ENCODE peak calls at places on chromosomes 7 and 10, in seven cellular contexts. O is transverse colon, P is stomach, W is coronary artery, X is GM23338, V is substantia nigra, I is colonic mucosa. C is an unnamed sample.

GRCh38 chr10:35754489-35754888 is 112.4 kb upstream of the FZD8 start:
- DNase-seq in O (no peak), P (no peak), W (no peak), X (no peak), V (no peak), I (no peak), C (no peak)

GRCh38 chr10:84296071-84296981 is 32.1 kb upstream of the CCSER2 start:
- DNase-seq in O (no peak), P (no peak), W (no peak), X (peak), V (no peak), I (no peak), C (no peak)

GRCh38 chr7:92914645-92915044 is 78.3 kb upstream of the CDK6 start:
- DNase-seq in O (no peak), P (no peak), W (no peak), X (no peak), V (no peak), I (no peak), C (no peak)

GRCh38 chr7:43006008-43006407 is 73.8 kb downstream of the MRPL32 start:
- DNase-seq in O (no peak), P (no peak), W (no peak), X (no peak), V (no peak), I (no peak), C (no peak)

GRCh38 chr7:114653391-114654088 is 238.9 kb downstream of the FOXP2 start:
- DNase-seq in O (no peak), P (no peak), W (no peak), X (no peak), V (no peak), I (no peak), C (no peak)

GRCh38 chr7:46654546-46655443 is 733.7 kb upstream of the IGFBP3 start:
- DNase-seq in O (no peak), P (no peak), W (no peak), X (no peak), V (no peak), I (no peak), C (no peak)

GRCh38 chr7:149558149-149558861 is 60.7 kb upstream of the ZNF746 start:
- DNase-seq in O (no peak), P (no peak), W (no peak), X (no peak), V (no peak), I (no peak), C (no peak)

GRCh38 chr10:110430369-110431273 is 67.1 kb upstream of the DUSP5 start:
- DNase-seq in O (peak), P (peak), W (no peak), X (no peak), V (no peak), I (no peak), C (peak)

GRCh38 chr10:13458107-13458761 is 70.6 kb downstream of the BEND7 start:
- DNase-seq in O (no peak), P (no peak), W (no peak), X (no peak), V (no peak), I (no peak), C (no peak)

GRCh38 chr10:17872191-17873091 is 63.3 kb downstream of the MRC1 start:
- DNase-seq in O (peak), P (no peak), W (no peak), X (peak), V (no peak), I (peak), C (no peak)

GRCh38 chr10:5684971-5685763 is 529 bp downstream of the TASOR2 start:
- DNase-seq in O (peak), P (peak), W (peak), X (peak), V (peak), I (peak), C (peak)

GRCh38 chr10:99536400-99537254 is 3.9 kb downstream of the NKX2-3 start:
- DNase-seq in O (peak), P (no peak), W (no peak), X (peak), V (no peak), I (no peak), C (no peak)

GRCh38 chr7:44740040-44740439 is 8.6 kb upstream of the ZMIZ2 start:
- DNase-seq in O (no peak), P (no peak), W (no peak), X (no peak), V (no peak), I (no peak), C (peak)

GRCh38 chr7:151410405-151411390 is 860 bp upstream of the WDR86 start:
- DNase-seq in O (no peak), P (no peak), W (no peak), X (peak), V (no peak), I (no peak), C (peak)

GRCh38 chr7:44073664-44074348 is 8.4 kb upstream of the PGAM2 start:
- DNase-seq in O (peak), P (peak), W (peak), X (peak), V (peak), I (peak), C (peak)

GRCh38 chr7:138105216-138105615 is 29.0 kb downstream of the AKR1D1 start:
- DNase-seq in O (no peak), P (no peak), W (no peak), X (peak), V (no peak), I (no peak), C (no peak)

GRCh38 chr10:116985611-116986010 is 19.4 kb downstream of the SHTN1 start:
- DNase-seq in O (no peak), P (no peak), W (no peak), X (no peak), V (no peak), I (no peak), C (no peak)

GRCh38 chr10:7756360-7756992 is 31.3 kb downstream of the KIN start:
- DNase-seq in O (peak), P (peak), W (no peak), X (peak), V (no peak), I (peak), C (no peak)

GRCh38 chr7:154304740-154305679 is 252.8 kb downstream of the DPP6 start:
- DNase-seq in O (no peak), P (no peak), W (no peak), X (no peak), V (no peak), I (no peak), C (no peak)

GRCh38 chr10:124040454-124040853 is 52.9 kb downstream of the CHST15 start:
- DNase-seq in O (no peak), P (no peak), W (no peak), X (no peak), V (no peak), I (no peak), C (peak)

GRCh38 chr10:109454691-109455090 is 468.6 kb downstream of the XPNPEP1 start:
- DNase-seq in O (no peak), P (no peak), W (no peak), X (no peak), V (no peak), I (no peak), C (no peak)

GRCh38 chr10:67306588-67307205 is 380.9 kb downstream of the LRRTM3 start:
- DNase-seq in O (no peak), P (no peak), W (no peak), X (peak), V (no peak), I (no peak), C (no peak)

GRCh38 chr7:143901360-143901709 is 641 bp downstream of the TCAF1 start:
- DNase-seq in O (peak), P (peak), W (no peak), X (no peak), V (no peak), I (peak), C (peak)

GRCh38 chr7:4962872-4963775 is 4.1 kb upstream of the MMD2 start:
- DNase-seq in O (no peak), P (no peak), W (no peak), X (no peak), V (no peak), I (no peak), C (peak)

GRCh38 chr7:107441576-107442422 is 28.1 kb upstream of the GPR22 start:
- DNase-seq in O (no peak), P (no peak), W (no peak), X (no peak), V (no peak), I (no peak), C (no peak)

GRCh38 chr7:2530076-2530967 is 10.7 kb downstream of the LFNG start:
- DNase-seq in O (peak), P (no peak), W (no peak), X (no peak), V (no peak), I (peak), C (peak)

GRCh38 chr7:38973760-38974159 is 3.9 kb upstream of the POU6F2 start:
- DNase-seq in O (no peak), P (no peak), W (no peak), X (peak), V (no peak), I (no peak), C (no peak)

DNA sequence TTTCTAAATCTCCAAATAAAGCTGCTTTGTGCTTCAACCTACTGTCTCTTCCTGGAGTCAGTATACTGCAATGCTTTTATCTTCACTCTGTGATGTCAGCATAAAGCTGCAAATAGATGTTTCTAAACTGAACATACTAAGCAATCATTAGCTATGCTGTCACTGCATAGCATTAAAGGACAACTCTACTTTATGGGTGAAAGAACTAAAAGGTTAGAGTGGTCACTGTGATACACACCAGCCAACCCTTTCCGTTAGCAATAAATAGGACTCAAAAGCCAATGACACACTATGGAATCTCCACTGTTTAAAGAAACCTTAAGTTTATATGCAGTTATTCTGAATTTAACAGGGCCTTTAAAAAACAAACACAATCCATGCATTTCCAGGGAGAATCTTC is 1.8 kb downstream of the CCDC186 start:
- DNase-seq in O (no peak), P (no peak), W (no peak), X (no peak), V (no peak), I (no peak), C (no peak)
- H3K27ac ChIP-seq in O (peak), P (peak), W (peak), X (no peak), V (no peak), I (peak), C (peak)

GRCh38 chr10:102420810-102421644 is at the start of gene FBXL15:
- DNase-seq in O (peak), P (peak), W (peak), X (peak), V (peak), I (peak), C (peak)

GRCh38 chr10:102419561-102420442 is 834 bp upstream of the FBXL15 start:
- DNase-seq in O (peak), P (peak), W (no peak), X (peak), V (peak), I (peak), C (peak)

GRCh38 chr10:102418612-102419560 is at the start of gene PSD:
- DNase-seq in O (no peak), P (no peak), W (no peak), X (peak), V (no peak), I (no peak), C (no peak)

GRCh38 chr10:102421645-102422585 is 1.3 kb downstream of the FBXL15 start:
- DNase-seq in O (peak), P (peak), W (no peak), X (peak), V (no peak), I (peak), C (peak)

GRCh38 chr10:102420443-102420809 is 210 bp upstream of the FBXL15 start:
- DNase-seq in O (peak), P (peak), W (no peak), X (peak), V (no peak), I (peak), C (no peak)
- H3K27ac ChIP-seq in O (peak), P (peak), W (peak), X (peak), V (peak), I (peak), C (peak)

GRCh38 chr10:70791390-70792039 is 6.3 kb upstream of the TBATA start:
- DNase-seq in O (no peak), P (no peak), W (no peak), X (no peak), V (no peak), I (no peak), C (no peak)
- H3K27ac ChIP-seq in O (no peak), P (no peak), W (no peak), X (no peak), V (no peak), I (no peak), C (no peak)

GRCh38 chr7:123845823-123846216 is 851 bp downstream of the HYAL4 start:
- DNase-seq in O (no peak), P (no peak), W (no peak), X (no peak), V (no peak), I (no peak), C (no peak)
- H3K27ac ChIP-seq in O (no peak), P (no peak), W (no peak), X (no peak), V (no peak), I (no peak), C (no peak)

GRCh38 chr7:27105161-27106122 is 3.0 kb upstream of the HOXA2 start:
- DNase-seq in O (no peak), P (no peak), W (no peak), X (no peak), V (no peak), I (no peak), C (no peak)
- H3K27ac ChIP-seq in O (peak), P (peak), W (peak), X (no peak), V (no peak), I (peak), C (peak)

DNA sequence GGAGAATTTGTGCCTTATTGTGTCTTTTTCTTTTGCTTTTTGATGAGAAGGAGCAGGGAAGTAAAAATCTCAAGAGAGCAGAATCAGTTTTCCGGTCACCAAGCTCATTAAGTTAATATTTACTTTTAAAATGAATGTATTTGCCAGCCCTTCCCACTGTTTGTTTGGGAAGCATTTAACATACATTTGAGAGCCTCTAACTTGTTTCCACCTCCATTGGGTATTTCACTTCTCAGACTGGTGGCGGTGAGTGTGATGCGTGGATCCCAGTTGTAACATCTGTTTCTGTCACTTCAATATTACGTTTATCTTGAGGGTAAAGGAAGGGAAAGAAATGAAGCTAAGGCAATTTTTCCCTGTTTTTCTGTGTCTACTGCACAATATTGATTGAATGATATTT is 22.8 kb downstream of the CDK14 start:
- DNase-seq in O (no peak), P (no peak), W (no peak), X (no peak), V (no peak), I (no peak), C (no peak)
- H3K27ac ChIP-seq in O (no peak), P (no peak), W (no peak), X (no peak), V (no peak), I (no peak), C (no peak)